ENCODE peak calls at places on chromosomes 5 and 9, in seven cellular contexts. One of them, this sample, is unnamed.

GRCh38 chr9:107587175-107587963 is 97.8 kb upstream of the KLF4 start:
- DNase-seq in mammary epithelial cell: no peak
- DNase-seq in neural crest cell: no peak
- DNase-seq in activated naive CD4-positive, alpha-beta T cell: no peak
- DNase-seq in epithelial cell of proximal tubule: no peak
- DNase-seq in HFFc6: no peak
- DNase-seq in neural progenitor cell: no peak
- DNase-seq in this sample: no peak

GRCh38 chr5:44199408-44199807 is 189.8 kb downstream of the FGF10 start:
- DNase-seq in mammary epithelial cell: no peak
- DNase-seq in neural crest cell: no peak
- DNase-seq in activated naive CD4-positive, alpha-beta T cell: no peak
- DNase-seq in epithelial cell of proximal tubule: no peak
- DNase-seq in HFFc6: no peak
- DNase-seq in neural progenitor cell: no peak
- DNase-seq in this sample: no peak

GRCh38 chr5:168409601-168410458 is 76.4 kb upstream of the RARS1 start:
- DNase-seq in mammary epithelial cell: peak; percentile 79
- DNase-seq in neural crest cell: no peak
- DNase-seq in activated naive CD4-positive, alpha-beta T cell: no peak
- DNase-seq in epithelial cell of proximal tubule: no peak
- DNase-seq in HFFc6: peak; percentile 29
- DNase-seq in neural progenitor cell: no peak
- DNase-seq in this sample: no peak

GRCh38 chr9:77128125-77128789 is 49.1 kb upstream of the VPS13A start:
- DNase-seq in mammary epithelial cell: no peak
- DNase-seq in neural crest cell: no peak
- DNase-seq in activated naive CD4-positive, alpha-beta T cell: no peak
- DNase-seq in epithelial cell of proximal tubule: no peak
- DNase-seq in HFFc6: no peak
- DNase-seq in neural progenitor cell: peak; percentile 39
- DNase-seq in this sample: no peak

GRCh38 chr9:128120061-128120740 is 7.3 kb downstream of the PTGES2 start:
- DNase-seq in mammary epithelial cell: no peak
- DNase-seq in neural crest cell: no peak
- DNase-seq in activated naive CD4-positive, alpha-beta T cell: no peak
- DNase-seq in epithelial cell of proximal tubule: no peak
- DNase-seq in HFFc6: no peak
- DNase-seq in neural progenitor cell: no peak
- DNase-seq in this sample: no peak

GRCh38 chr5:162485666-162486292 is 418.2 kb downstream of the GABRG2 start:
- DNase-seq in mammary epithelial cell: no peak
- DNase-seq in neural crest cell: no peak
- DNase-seq in activated naive CD4-positive, alpha-beta T cell: no peak
- DNase-seq in epithelial cell of proximal tubule: no peak
- DNase-seq in HFFc6: no peak
- DNase-seq in neural progenitor cell: peak; percentile 55
- DNase-seq in this sample: no peak

GRCh38 chr5:78899922-78900362 is 85.2 kb downstream of the ARSB start:
- DNase-seq in mammary epithelial cell: peak; percentile 44
- DNase-seq in neural crest cell: peak; percentile 14
- DNase-seq in activated naive CD4-positive, alpha-beta T cell: no peak
- DNase-seq in epithelial cell of proximal tubule: no peak
- DNase-seq in HFFc6: peak; percentile 50
- DNase-seq in neural progenitor cell: peak; percentile 78
- DNase-seq in this sample: no peak

GRCh38 chr5:159660401-159660800 is 255.9 kb upstream of the ADRA1B start:
- DNase-seq in mammary epithelial cell: peak; percentile 42
- DNase-seq in neural crest cell: no peak
- DNase-seq in activated naive CD4-positive, alpha-beta T cell: no peak
- DNase-seq in epithelial cell of proximal tubule: no peak
- DNase-seq in HFFc6: no peak
- DNase-seq in neural progenitor cell: no peak
- DNase-seq in this sample: peak; percentile 15

GRCh38 chr9:132241840-132242620 is 80.2 kb downstream of the NTNG2 start:
- DNase-seq in mammary epithelial cell: no peak
- DNase-seq in neural crest cell: no peak
- DNase-seq in activated naive CD4-positive, alpha-beta T cell: no peak
- DNase-seq in epithelial cell of proximal tubule: no peak
- DNase-seq in HFFc6: no peak
- DNase-seq in neural progenitor cell: peak; percentile 61
- DNase-seq in this sample: no peak

GRCh38 chr9:115997923-115998322 is 155.7 kb upstream of the PAPPA start:
- DNase-seq in mammary epithelial cell: peak; percentile 28
- DNase-seq in neural crest cell: no peak
- DNase-seq in activated naive CD4-positive, alpha-beta T cell: no peak
- DNase-seq in epithelial cell of proximal tubule: no peak
- DNase-seq in HFFc6: peak; percentile 79
- DNase-seq in neural progenitor cell: no peak
- DNase-seq in this sample: no peak

This sample was measured in 8988T.